ENCODE peak calls at places on chromosomes 11 and 22, in ten cellular contexts. T is right atrium auricular region, E is PC-9, B is cardiac muscle cell, N is heart right ventricle, S is pancreas, M is GM23248, R is aorta, W is transverse colon, P is upper lobe of right lung. D is an unnamed sample.

GRCh38 chr11:8180469-8180868 is 11.6 kb upstream of the RIC3 start:
- DNase-seq in P (no peak), R (no peak), M (no peak), S (no peak), N (no peak), B (no peak), T (no peak), W (no peak), E (no peak), D (no peak)

GRCh38 chr11:10743354-10744035 is 7.6 kb upstream of the CTR9 start:
- DNase-seq in R (no peak), B (no peak), M (no peak), T (no peak), E (no peak), S (no peak), N (no peak), P (no peak), W (peak), D (no peak)

GRCh38 chr22:19769393-19769715 is 8.8 kb downstream of the TBX1 start:
- DNase-seq in E (no peak), N (no peak), S (peak), W (no peak), P (no peak), M (no peak), B (no peak), T (no peak), R (peak), D (no peak)

GRCh38 chr11:10305964-10306918 is 1.4 kb downstream of the ADM start:
- DNase-seq in P (no peak), E (no peak), T (no peak), B (peak), N (peak), W (peak), M (peak), S (peak), R (peak), D (peak)

GRCh38 chr11:8959546-8960166 is 4.6 kb downstream of the TMEM9B start:
- DNase-seq in R (no peak), E (peak), S (no peak), B (peak), P (no peak), T (no peak), N (peak), M (peak), W (peak), D (no peak)

GRCh38 chr11:112085822-112086421 is 634 bp downstream of the TIMM8B start:
- DNase-seq in M (peak), W (peak), R (no peak), N (no peak), E (no peak), B (peak), S (no peak), T (no peak), P (no peak), D (no peak)

GRCh38 chr11:97934572-97935208 is 1086.1 kb upstream of the CNTN5 start:
- DNase-seq in E (no peak), M (no peak), R (no peak), B (no peak), W (no peak), N (no peak), P (no peak), T (no peak), S (no peak), D (no peak)

GRCh38 chr22:20920881-20921203 is 3.6 kb downstream of the CRKL start:
- DNase-seq in T (no peak), R (no peak), M (no peak), B (no peak), P (no peak), E (no peak), S (no peak), W (no peak), N (no peak), D (no peak)

GRCh38 chr22:39565414-39565944 is 5.1 kb upstream of the CACNA1I start:
- DNase-seq in W (no peak), T (no peak), S (no peak), M (no peak), P (no peak), N (no peak), R (no peak), B (no peak), E (no peak), D (no peak)

GRCh38 chr11:100878474-100878873 is 191.4 kb downstream of the ARHGAP42 start:
- DNase-seq in S (no peak), B (no peak), R (no peak), M (peak), N (peak), W (no peak), T (no peak), E (no peak), P (no peak), D (no peak)

GRCh38 chr11:33531743-33532181 is 168.9 kb downstream of the C11orf91 start:
- DNase-seq in E (no peak), W (no peak), B (no peak), N (peak), S (no peak), P (no peak), M (peak), T (no peak), R (peak), D (no peak)

GRCh38 chr11:123253909-123254308 is 58.9 kb upstream of the CLMP start:
- DNase-seq in N (no peak), M (peak), W (no peak), T (no peak), E (no peak), P (no peak), S (no peak), B (no peak), R (no peak), D (no peak)

GRCh38 chr11:100681064-100681502 is 6.0 kb upstream of the ARHGAP42 start:
- DNase-seq in R (peak), P (peak), N (peak), W (peak), M (no peak), E (peak), T (peak), S (no peak), B (peak), D (peak)

GRCh38 chr11:57288771-57289579 is 35.8 kb downstream of the TNKS1BP1 start:
- DNase-seq in S (no peak), N (no peak), W (no peak), T (no peak), E (no peak), M (peak), R (no peak), P (no peak), B (no peak), D (no peak)

GRCh38 chr11:68282141-68282860 is 10.5 kb upstream of the C11orf24 start:
- DNase-seq in W (no peak), T (no peak), S (no peak), R (peak), E (no peak), P (no peak), M (no peak), B (no peak), N (no peak), D (no peak)

GRCh38 chr11:38305682-38306081 is 1707.6 kb upstream of the RAG2 start:
- DNase-seq in P (no peak), R (no peak), S (no peak), T (no peak), M (no peak), W (no peak), N (no peak), B (no peak), E (no peak), D (no peak)

GRCh38 chr11:115963170-115963569 is 459.0 kb upstream of the CADM1 start:
- DNase-seq in T (no peak), N (no peak), P (no peak), S (no peak), M (no peak), R (no peak), B (no peak), E (no peak), W (no peak), D (no peak)

GRCh38 chr11:28636566-28636965 is 528.4 kb downstream of the METTL15 start:
- DNase-seq in E (no peak), P (no peak), M (no peak), T (no peak), S (no peak), N (no peak), R (no peak), B (no peak), W (no peak), D (no peak)

GRCh38 chr22:46056169-46057041 is 79.4 kb upstream of the WNT7B start:
- DNase-seq in N (no peak), B (no peak), T (no peak), M (peak), P (peak), E (no peak), S (peak), W (peak), R (peak), D (peak)

GRCh38 chr22:47734511-47734910 is 972.1 kb downstream of the TBC1D22A start:
- DNase-seq in M (no peak), T (no peak), R (no peak), P (no peak), W (no peak), B (no peak), E (no peak), N (no peak), S (no peak), D (peak)

DNA sequence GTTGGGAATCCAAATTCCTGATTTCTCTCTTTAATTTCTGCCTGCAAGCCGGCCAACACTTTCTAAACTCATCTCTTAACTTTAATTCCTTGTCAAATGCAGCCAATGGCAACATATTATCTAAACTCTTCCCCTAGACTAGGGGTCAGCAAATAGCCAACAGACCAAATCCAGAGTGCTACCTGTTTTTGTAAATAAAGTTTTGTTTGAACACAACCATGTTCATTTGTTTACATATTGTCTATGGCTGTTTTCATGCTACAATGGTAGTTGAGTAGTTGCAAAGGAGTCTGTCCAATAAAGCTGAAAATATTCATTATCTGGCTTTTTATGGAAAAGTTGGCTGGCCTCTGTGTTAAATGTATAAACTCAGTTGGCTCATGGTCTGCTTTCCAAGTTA is 37.2 kb upstream of the RASSF10 start:
- DNase-seq in R (no peak), P (no peak), T (no peak), M (no peak), B (no peak), N (no peak), W (no peak), E (no peak), S (no peak), D (no peak)
- H3K27ac ChIP-seq in R (no peak), P (no peak), T (no peak), M (no peak), B (no peak), N (no peak), W (no peak), E (no peak), S (no peak), D (no peak)

GRCh38 chr11:59728913-59729312 is 15.3 kb upstream of the OR10V1 start:
- DNase-seq in W (no peak), E (no peak), S (no peak), T (no peak), N (no peak), M (no peak), P (no peak), B (no peak), R (no peak), D (no peak)
- H3K27ac ChIP-seq in W (no peak), E (no peak), S (no peak), T (no peak), N (peak), M (no peak), P (no peak), B (no peak), R (no peak), D (no peak)

GRCh38 chr22:31337178-31337577 is 9.0 kb downstream of the PATZ1 start:
- DNase-seq in R (no peak), B (no peak), T (no peak), E (peak), P (no peak), N (no peak), M (peak), S (no peak), W (no peak), D (no peak)
- H3K27ac ChIP-seq in R (no peak), B (no peak), T (no peak), E (no peak), P (no peak), N (no peak), M (no peak), S (no peak), W (no peak), D (no peak)

DNA sequence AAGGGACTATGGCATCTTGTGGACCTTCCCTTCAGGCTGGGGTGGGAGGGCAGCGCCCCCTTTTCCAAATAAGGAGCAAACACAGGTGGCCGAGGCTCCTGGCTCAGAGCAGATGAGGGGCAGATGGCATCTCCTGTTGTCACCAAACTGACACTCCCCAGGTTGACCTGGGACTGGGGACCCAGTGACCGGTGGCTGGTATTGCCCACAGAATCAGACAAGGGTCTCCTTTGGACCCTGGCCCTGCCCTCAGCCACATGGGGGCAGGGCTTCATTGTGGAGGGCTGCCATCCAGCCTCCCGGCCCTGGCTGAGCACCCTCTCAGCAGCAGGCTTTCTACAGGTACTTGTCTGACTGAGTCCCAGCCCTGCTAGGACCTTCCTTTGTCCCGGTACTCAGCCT is 842 bp upstream of the SIGIRR start:
- DNase-seq in M (no peak), W (peak), N (no peak), S (no peak), R (peak), E (no peak), T (no peak), B (no peak), P (no peak), D (no peak)
- H3K27ac ChIP-seq in M (no peak), W (peak), N (peak), S (no peak), R (no peak), E (no peak), T (peak), B (no peak), P (peak), D (no peak)

GRCh38 chr11:87035976-87036583 is 1.7 kb upstream of the TMEM135 start:
- DNase-seq in N (no peak), M (no peak), W (no peak), R (no peak), P (no peak), E (peak), B (no peak), S (no peak), T (no peak), D (no peak)

GRCh38 chr11:87038235-87038960 is 664 bp downstream of the TMEM135 start:
- DNase-seq in T (no peak), E (no peak), P (no peak), M (peak), S (no peak), W (no peak), B (no peak), N (no peak), R (no peak), D (no peak)

GRCh38 chr11:87037450-87038234 is at the start of gene TMEM135:
- DNase-seq in P (peak), W (peak), M (peak), T (peak), N (peak), B (peak), S (peak), R (peak), E (peak), D (peak)

GRCh38 chr11:87039371-87039770 is 1.6 kb downstream of the TMEM135 start:
- DNase-seq in B (no peak), P (no peak), S (no peak), W (no peak), E (no peak), M (peak), R (peak), T (no peak), N (no peak), D (no peak)

GRCh38 chr11:87036756-87037449 is 831 bp upstream of the TMEM135 start:
- DNase-seq in N (no peak), B (no peak), E (no peak), R (no peak), W (peak), M (no peak), P (no peak), T (no peak), S (no peak), D (no peak)
- H3K27ac ChIP-seq in N (peak), B (peak), E (peak), R (peak), W (peak), M (no peak), P (peak), T (peak), S (peak), D (peak)

GRCh38 chr11:93189462-93189861 is 8.3 kb downstream of the SLC36A4 start:
- DNase-seq in R (no peak), P (no peak), B (no peak), S (no peak), T (no peak), M (no peak), N (no peak), E (no peak), W (no peak), D (no peak)
- H3K27ac ChIP-seq in R (no peak), P (no peak), B (no peak), S (no peak), T (no peak), M (no peak), N (no peak), E (no peak), W (no peak), D (no peak)

GRCh38 chr11:76615950-76616349 is 54.6 kb downstream of the LRRC32 start:
- DNase-seq in W (peak), R (peak), E (no peak), B (no peak), T (peak), M (peak), S (no peak), P (no peak), N (peak), D (no peak)

GRCh38 chr11:76612226-76612625 is 58.3 kb downstream of the LRRC32 start:
- DNase-seq in P (no peak), E (no peak), B (no peak), S (no peak), M (no peak), R (no peak), W (no peak), T (no peak), N (no peak), D (no peak)

GRCh38 chr11:76610871-76611475 is 59.6 kb downstream of the LRRC32 start:
- DNase-seq in E (no peak), N (peak), P (no peak), T (no peak), R (peak), W (no peak), S (no peak), B (peak), M (no peak), D (no peak)

GRCh38 chr11:76614471-76615183 is 55.9 kb downstream of the LRRC32 start:
- DNase-seq in P (no peak), R (peak), W (no peak), S (no peak), B (no peak), E (no peak), N (peak), T (peak), M (peak), D (no peak)

DNA sequence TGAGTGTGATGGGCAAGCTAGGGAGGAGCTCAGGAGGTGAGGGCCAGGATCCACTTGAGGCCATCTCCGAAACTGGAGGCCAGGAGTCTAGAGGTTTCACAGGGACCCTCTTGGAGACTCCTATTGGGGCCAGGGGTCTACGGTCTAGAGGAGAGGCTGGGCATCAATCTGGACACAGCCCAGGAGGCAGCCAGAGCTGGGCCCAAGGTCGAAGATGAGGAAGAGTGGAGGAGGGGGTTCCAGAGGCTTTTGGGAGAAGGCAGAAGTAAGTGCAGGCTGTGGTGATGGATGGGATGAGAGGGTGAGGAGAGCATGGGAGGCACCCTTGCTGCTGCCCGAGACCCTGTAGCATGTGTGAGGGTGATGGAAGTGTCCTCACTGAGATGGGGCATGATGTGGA is 56.6 kb downstream of the LRRC32 start:
- DNase-seq in M (no peak), E (no peak), R (peak), S (no peak), P (no peak), B (no peak), N (no peak), W (no peak), T (no peak), D (no peak)
- H3K27ac ChIP-seq in M (no peak), E (no peak), R (peak), S (no peak), P (peak), B (no peak), N (peak), W (no peak), T (peak), D (no peak)

D was measured in substantia nigra.